ENCODE peak calls at places on chromosomes 4 and X, in seven cellular contexts. B is tibial artery, U is colonic mucosa, I is fibroblast of lung, G is heart right ventricle, N is Panc1, Y is DND-41. W is an unnamed sample. For H3K27me3, the result is how much of the 10 kb centered on the place peaks cover.

GRCh38 chr4:20313237-20314030 is 61.7 kb downstream of the SLIT2 start:
- DNase-seq in I (no peak), U (peak), N (no peak), B (no peak), Y (no peak), G (no peak), W (no peak)

GRCh38 chrX:47879447-47879846 is 42.7 kb downstream of the ZNF81 start:
- DNase-seq in G (no peak), U (no peak), N (no peak), B (no peak), Y (no peak), I (no peak), W (no peak)

GRCh38 chrX:115889121-115889890 is 281.2 kb upstream of the AGTR2 start:
- DNase-seq in I (no peak), B (no peak), N (no peak), G (no peak), Y (no peak), U (peak), W (no peak)

GRCh38 chr4:7956306-7957112 is 16.8 kb upstream of the AFAP1 start:
- DNase-seq in I (peak), G (no peak), N (no peak), U (no peak), Y (no peak), B (peak), W (no peak)

GRCh38 chrX:155857561-155857960 is 23.6 kb upstream of the VAMP7 start:
- DNase-seq in U (no peak), I (no peak), G (no peak), B (no peak), Y (no peak), N (no peak), W (no peak)

GRCh38 chr4:138910201-138910913 is 105.2 kb upstream of the NOCT start:
- DNase-seq in G (no peak), N (no peak), Y (no peak), I (peak), U (no peak), B (no peak), W (peak)

GRCh38 chr4:53847935-53848334 is 216.5 kb downstream of the CHIC2 start:
- DNase-seq in N (no peak), Y (no peak), U (peak), G (no peak), B (no peak), I (no peak), W (no peak)

GRCh38 chr4:37922323-37922722 is 31.4 kb downstream of the TBC1D1 start:
- DNase-seq in I (peak), B (peak), G (no peak), N (no peak), U (no peak), Y (no peak), W (no peak)

DNA sequence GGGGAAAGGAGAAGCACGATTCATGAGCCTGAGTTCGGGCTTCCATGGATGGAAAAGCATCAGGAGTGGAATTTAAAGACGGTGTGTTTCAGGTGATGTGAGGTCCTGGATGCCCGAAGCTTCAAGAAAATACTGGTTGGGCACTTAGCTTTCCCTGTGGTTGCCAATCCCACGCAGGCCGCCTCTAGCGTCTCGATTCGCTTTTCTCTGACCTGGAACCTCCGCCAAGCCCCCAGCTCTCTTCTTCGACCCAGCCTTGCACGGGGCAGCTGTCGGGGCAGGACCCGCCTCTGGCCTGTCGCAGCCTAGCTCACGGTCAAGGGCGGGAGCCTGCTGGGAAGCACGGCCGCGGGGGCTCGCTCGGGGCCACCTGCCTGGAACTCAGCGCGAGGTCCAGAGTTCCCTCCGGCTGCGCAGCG is 308 bp upstream of the TLR2 start:
- DNase-seq in Y (no peak), B (no peak), G (no peak), I (no peak), N (no peak), U (no peak), W (no peak)
- H3K27me3 ChIP-seq in Y (under half), B (under half), G (under half), I (under half), N (under half), U (under half), W (under half)

DNA sequence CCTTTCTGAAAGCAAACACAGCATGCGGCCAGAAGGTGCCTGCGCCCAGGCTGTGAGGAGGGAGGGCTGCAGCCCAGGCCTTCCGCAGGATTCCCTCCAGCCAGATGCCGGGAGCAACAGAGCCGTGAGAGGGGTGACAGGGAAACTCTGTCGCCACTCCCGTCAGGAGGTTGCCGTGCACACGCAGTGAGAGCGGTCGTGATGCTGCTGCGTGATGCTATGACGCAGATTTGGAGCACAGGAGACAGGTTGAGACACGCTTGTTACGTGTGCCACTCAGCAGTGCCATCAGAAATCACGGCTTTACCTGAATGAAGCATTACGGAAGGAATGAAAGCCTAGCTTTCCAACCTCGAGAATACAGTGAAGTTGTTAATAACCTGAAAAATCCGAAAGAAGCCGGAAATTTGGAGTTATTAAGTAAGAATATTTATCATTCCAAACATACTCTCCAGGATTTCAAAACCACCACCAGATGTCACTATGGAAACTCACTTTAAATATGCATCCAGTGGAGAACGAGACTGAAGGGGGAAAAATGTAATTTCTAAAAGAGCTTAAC is 54.4 kb downstream of the FAT1 start:
- DNase-seq in B (no peak), N (no peak), Y (no peak), U (no peak), G (no peak), I (peak), W (peak)
- TF ChIP-seq CTCF in B (peak), N (peak), Y (peak), U (no peak), G (peak), I (peak), W (peak)

GRCh38 chr4:4848540-4848939 is 10.9 kb upstream of the MSX1 start:
- DNase-seq in I (no peak), G (no peak), B (no peak), U (no peak), N (no peak), Y (no peak), W (no peak)
- H3K27me3 ChIP-seq in I (under half), G (half or more), B (under half), U (under half), N (under half), Y (under half), W (under half)

GRCh38 chr4:144355809-144356757 is 215.6 kb upstream of the GYPA start:
- DNase-seq in U (peak), G (no peak), I (peak), N (peak), B (no peak), Y (peak), W (peak)
- TF ChIP-seq CTCF in U (no peak), G (no peak), I (no peak), N (no peak), B (no peak), Y (peak), W (no peak)